ENCODE peak calls at places on chromosomes 6 and 20, in six cellular contexts. U, M, S, G, T and V are unnamed samples.

GRCh38 chr6:36075656-36076055 is 48.0 kb downstream of the MAPK14 start:
- DNase-seq in T (peak), S (no peak), G (peak), M (peak), U (no peak), V (no peak)

GRCh38 chr6:79928478-79928998 is 18.8 kb downstream of the ELOVL4 start:
- DNase-seq in G (no peak), U (no peak), S (no peak), M (no peak), T (no peak), V (no peak)

GRCh38 chr6:35920793-35921732 is at the start of gene SRPK1:
- DNase-seq in U (peak), G (peak), M (peak), T (peak), S (peak), V (peak)

GRCh38 chr20:57911512-57912226 is 201.9 kb upstream of the PMEPA1 start:
- DNase-seq in G (no peak), S (no peak), T (no peak), M (no peak), U (no peak), V (no peak)

GRCh38 chr20:48758206-48758820 is 69.5 kb downstream of the PREX1 start:
- DNase-seq in U (no peak), S (no peak), G (no peak), M (no peak), T (no peak), V (no peak)

GRCh38 chr6:75504902-75505233 is 11.3 kb upstream of the FILIP1 start:
- DNase-seq in T (no peak), U (no peak), M (peak), G (no peak), S (no peak), V (no peak)

GRCh38 chr20:478949-479429 is 16.7 kb upstream of the TBC1D20 start:
- DNase-seq in T (peak), U (no peak), S (no peak), M (peak), G (no peak), V (peak)

GRCh38 chr6:79713701-79714322 is 82.7 kb downstream of the SH3BGRL2 start:
- DNase-seq in T (peak), M (peak), U (no peak), G (peak), S (no peak), V (no peak)

GRCh38 chr6:126087456-126087855 is 101.1 kb downstream of the TRMT11 start:
- DNase-seq in M (no peak), S (no peak), G (no peak), U (no peak), T (no peak), V (no peak)

GRCh38 chr6:55713411-55713810 is 134.4 kb upstream of the HMGCLL1 start:
- DNase-seq in S (no peak), T (no peak), G (no peak), M (peak), U (no peak), V (no peak)

GRCh38 chr20:63749597-63750508 is 10.3 kb downstream of the SLC2A4RG start:
- DNase-seq in S (no peak), U (no peak), G (no peak), M (no peak), T (no peak), V (no peak)

GRCh38 chr6:148307400-148307799 is 35.2 kb upstream of the SASH1 start:
- DNase-seq in T (no peak), U (no peak), S (no peak), M (peak), G (no peak), V (no peak)

GRCh38 chr6:138403324-138403800 is 661 bp upstream of the HEBP2 start:
- DNase-seq in U (no peak), G (peak), T (no peak), M (no peak), S (peak), V (no peak)
- TF ChIP-seq CTCF in U (no peak), G (no peak), T (peak), M (no peak), S (peak), V (peak)

GRCh38 chr6:17012421-17013225 is 89.2 kb upstream of the STMND1 start:
- DNase-seq in U (peak), M (peak), G (no peak), S (no peak), T (peak), V (no peak)
- TF ChIP-seq CTCF in U (no peak), M (peak), G (no peak), S (peak), T (peak), V (no peak)

GRCh38 chr6:24888967-24889366 is 46.8 kb downstream of the RIPOR2 start:
- DNase-seq in U (no peak), S (no peak), M (no peak), G (no peak), T (no peak), V (no peak)
- TF ChIP-seq CTCF in U (no peak), S (no peak), M (no peak), G (no peak), T (no peak), V (no peak)

GRCh38 chr6:157520117-157520406 is 139.1 kb downstream of the ZDHHC14 start:
- DNase-seq in S (no peak), U (no peak), T (no peak), M (no peak), G (no peak), V (no peak)
- TF ChIP-seq CTCF in S (no peak), U (no peak), T (no peak), M (no peak), G (no peak), V (no peak)

GRCh38 chr6:38068854-38069253 is 249.3 kb downstream of the ZFAND3 start:
- DNase-seq in T (no peak), G (no peak), U (no peak), S (no peak), M (no peak), V (no peak)
- TF ChIP-seq CTCF in T (peak), G (no peak), U (no peak), S (no peak), M (no peak), V (no peak)

GRCh38 chr6:154705471-154706113 is 27.6 kb upstream of the SCAF8 start:
- DNase-seq in T (peak), M (no peak), U (no peak), G (no peak), S (no peak), V (no peak)
- TF ChIP-seq CTCF in T (peak), M (peak), U (no peak), G (no peak), S (no peak), V (peak)

DNA sequence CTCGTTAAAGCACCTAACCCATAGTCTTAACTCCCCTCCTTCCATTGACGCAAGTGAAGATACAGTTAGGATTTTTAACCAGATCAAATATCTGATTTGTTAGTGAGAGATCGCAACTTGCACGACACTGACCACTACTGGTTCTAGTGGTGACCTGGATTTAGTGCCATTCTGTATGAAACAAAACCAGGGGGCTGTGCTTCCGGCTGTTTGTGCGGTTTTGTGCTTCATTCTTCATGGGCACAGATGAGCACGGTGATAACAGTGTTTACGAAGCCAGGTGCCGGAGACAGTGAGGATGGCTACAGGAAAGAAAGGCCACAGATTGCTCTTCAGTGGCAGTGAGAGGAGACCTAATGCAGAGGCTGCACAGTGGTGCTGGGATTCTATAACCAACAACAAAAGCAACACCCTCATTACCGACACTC is 75.5 kb downstream of the NOL4L start:
- DNase-seq in T (no peak), M (no peak), S (no peak), U (peak), G (no peak), V (no peak)
- TF ChIP-seq CTCF in T (peak), M (no peak), S (peak), U (no peak), G (no peak), V (peak)